ENCODE peak calls at places on chromosomes 3 and 15, in six cellular contexts. J is left ventricle myocardium inferior, X is bronchial epithelial cell, H is sigmoid colon, Z is stomach, R is uterus. E is an unnamed sample.

GRCh38 chr3:42421818-42422796 is 11.7 kb upstream of the LYZL4 start:
- DNase-seq in R (no peak), X (no peak), Z (peak), H (no peak), J (no peak), E (no peak)

GRCh38 chr15:66997212-66997611 is 68.2 kb upstream of the SMAD3 start:
- DNase-seq in J (no peak), H (no peak), Z (no peak), X (peak), R (no peak), E (no peak)

GRCh38 chr15:68819451-68820204 is 1.1 kb downstream of the ANP32A start:
- DNase-seq in R (peak), Z (peak), H (peak), J (peak), X (no peak), E (peak)

GRCh38 chr3:126365351-126366274 is 8.4 kb upstream of the KLF15 start:
- DNase-seq in R (no peak), Z (no peak), X (no peak), J (no peak), H (no peak), E (no peak)

GRCh38 chr3:23221136-23221535 is 18.0 kb downstream of the UBE2E2 start:
- DNase-seq in R (no peak), H (no peak), Z (no peak), J (no peak), X (no peak), E (no peak)

GRCh38 chr3:150308481-150308918 is 99.6 kb upstream of the TSC22D2 start:
- DNase-seq in X (no peak), R (no peak), J (no peak), Z (peak), H (no peak), E (no peak)

GRCh38 chr3:177382944-177383343 is 185.7 kb upstream of the TBL1XR1 start:
- DNase-seq in R (no peak), J (peak), H (no peak), Z (no peak), X (peak), E (no peak)

GRCh38 chr15:37764733-37765191 is 169.7 kb upstream of the TMCO5A start:
- DNase-seq in Z (peak), R (no peak), J (no peak), H (no peak), X (peak), E (peak)

GRCh38 chr3:72320911-72321385 is 527.3 kb downstream of the SHQ1 start:
- DNase-seq in H (no peak), Z (no peak), J (peak), X (no peak), R (no peak), E (peak)

GRCh38 chr3:179493260-179493659 is 42.0 kb upstream of the GNB4 start:
- DNase-seq in H (no peak), Z (no peak), X (no peak), J (no peak), R (no peak), E (no peak)

GRCh38 chr3:53730565-53730964 is 115.7 kb downstream of the CHDH start:
- DNase-seq in H (no peak), X (no peak), Z (no peak), J (peak), R (peak), E (peak)

GRCh38 chr3:12400795-12401194 is 83.5 kb upstream of the TSEN2 start:
- DNase-seq in J (no peak), Z (no peak), X (peak), R (no peak), H (no peak), E (no peak)

GRCh38 chr3:45333549-45333948 is 54.8 kb upstream of the LARS2 start:
- DNase-seq in R (no peak), J (no peak), H (no peak), X (peak), Z (no peak), E (no peak)

GRCh38 chr3:114597012-114597411 is 303.2 kb downstream of the TIGIT start:
- DNase-seq in J (no peak), X (no peak), Z (no peak), R (no peak), H (no peak), E (no peak)
- TF ChIP-seq CTCF in J (peak), X (no peak), Z (no peak), R (no peak), H (no peak), E (no peak)

GRCh38 chr3:38646630-38647029 is 2.9 kb downstream of the SCN5A start:
- DNase-seq in X (peak), H (peak), R (no peak), J (no peak), Z (no peak), E (no peak)
- TF ChIP-seq CTCF in X (peak), H (no peak), R (no peak), J (no peak), Z (no peak), E (no peak)

GRCh38 chr3:47002490-47003410 is 23.3 kb downstream of the NBEAL2 start:
- DNase-seq in Z (no peak), X (no peak), J (no peak), R (peak), H (peak), E (no peak)

GRCh38 chr3:47000922-47001730 is 21.7 kb downstream of the NBEAL2 start:
- DNase-seq in R (no peak), J (no peak), Z (no peak), X (no peak), H (no peak), E (no peak)

GRCh38 chr3:47003461-47004368 is 24.2 kb downstream of the NBEAL2 start:
- DNase-seq in H (peak), X (no peak), Z (no peak), J (peak), R (peak), E (no peak)

GRCh38 chr3:47000198-47000815 is 20.8 kb downstream of the NBEAL2 start:
- DNase-seq in Z (no peak), X (peak), H (no peak), R (no peak), J (no peak), E (no peak)

GRCh38 chr3:47001731-47002489 is 22.4 kb downstream of the NBEAL2 start:
- DNase-seq in X (no peak), J (no peak), R (no peak), H (peak), Z (no peak), E (no peak)
- TF ChIP-seq CTCF in X (no peak), J (no peak), R (no peak), H (no peak), Z (no peak), E (no peak)

DNA sequence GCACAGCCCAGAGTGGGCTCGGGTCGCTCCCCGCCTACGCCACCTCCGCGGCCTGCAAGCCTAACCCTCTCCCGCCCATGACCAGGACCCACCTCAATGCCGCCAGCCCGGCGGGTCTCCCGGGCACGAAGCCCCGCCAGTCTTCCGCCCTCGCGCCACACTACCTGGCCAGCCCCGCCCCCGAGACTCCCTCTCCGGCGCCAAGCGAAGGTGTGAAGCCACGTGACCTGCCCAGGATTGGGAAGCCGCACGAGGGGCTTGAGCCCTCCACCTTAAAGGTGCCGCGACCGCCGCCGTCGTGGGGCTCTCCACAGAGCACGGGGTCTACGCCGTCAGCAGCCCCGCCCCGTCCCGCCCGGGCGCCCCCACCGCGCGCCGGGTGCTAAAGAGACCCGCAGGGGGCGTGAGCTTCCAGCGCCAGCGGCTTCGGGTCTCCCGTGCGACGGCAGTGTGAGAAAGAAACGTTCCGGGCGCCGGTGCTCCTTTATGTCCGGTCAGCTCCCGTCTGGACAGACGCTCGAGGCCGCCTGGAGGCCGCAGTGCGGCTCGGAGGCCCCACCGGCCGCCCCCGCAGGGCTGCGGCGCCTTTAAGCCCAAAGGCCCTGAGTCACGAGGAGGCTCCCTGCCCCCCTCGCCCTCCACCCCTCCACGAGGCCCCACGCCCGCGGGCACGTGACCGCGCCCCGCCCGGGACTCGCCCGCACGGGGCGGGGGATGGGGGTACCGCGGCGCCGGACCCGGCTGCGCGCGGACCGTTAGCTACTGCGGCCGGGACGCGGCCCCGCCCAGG is at the start of gene CPEB1:
- DNase-seq in J (peak), R (peak), Z (no peak), X (no peak), H (peak), E (peak)
- TF ChIP-seq CTCF in J (peak), R (peak), Z (no peak), X (peak), H (no peak), E (no peak)

GRCh38 chr3:20154078-20154477 is 31.9 kb downstream of the SGO1 start:
- DNase-seq in R (no peak), Z (no peak), X (no peak), J (no peak), H (no peak), E (no peak)

GRCh38 chr3:20145874-20146273 is 40.1 kb downstream of the SGO1 start:
- DNase-seq in R (no peak), H (no peak), X (no peak), Z (no peak), J (no peak), E (no peak)

GRCh38 chr3:20147374-20147773 is 38.6 kb downstream of the SGO1 start:
- DNase-seq in X (no peak), R (no peak), H (no peak), Z (no peak), J (no peak), E (no peak)

GRCh38 chr3:20143519-20143918 is 42.5 kb downstream of the SGO1 start:
- DNase-seq in Z (no peak), J (no peak), R (no peak), H (no peak), X (no peak), E (no peak)

DNA sequence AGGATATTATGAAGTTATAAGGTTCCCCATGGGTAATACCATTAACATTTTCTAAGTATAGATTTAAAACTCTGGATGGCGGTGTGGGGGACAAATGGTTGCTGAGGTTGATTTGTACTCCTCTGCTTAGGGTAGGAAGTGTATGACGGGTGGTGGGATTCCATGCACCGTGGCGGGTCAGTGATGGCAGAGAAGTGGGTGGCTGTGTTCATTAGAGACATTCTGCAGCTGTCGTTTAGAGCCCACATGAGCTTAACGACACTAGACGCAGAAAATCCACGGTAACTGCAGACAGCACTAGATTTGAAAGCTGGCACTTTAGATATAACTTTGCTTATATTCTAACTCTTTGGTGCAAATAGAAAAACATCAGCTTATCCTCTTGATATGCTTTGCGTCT is 37.5 kb downstream of the SGO1 start:
- DNase-seq in J (no peak), X (no peak), Z (no peak), R (no peak), H (no peak), E (no peak)
- TF ChIP-seq CTCF in J (no peak), X (no peak), Z (no peak), R (no peak), H (no peak), E (no peak)

DNA sequence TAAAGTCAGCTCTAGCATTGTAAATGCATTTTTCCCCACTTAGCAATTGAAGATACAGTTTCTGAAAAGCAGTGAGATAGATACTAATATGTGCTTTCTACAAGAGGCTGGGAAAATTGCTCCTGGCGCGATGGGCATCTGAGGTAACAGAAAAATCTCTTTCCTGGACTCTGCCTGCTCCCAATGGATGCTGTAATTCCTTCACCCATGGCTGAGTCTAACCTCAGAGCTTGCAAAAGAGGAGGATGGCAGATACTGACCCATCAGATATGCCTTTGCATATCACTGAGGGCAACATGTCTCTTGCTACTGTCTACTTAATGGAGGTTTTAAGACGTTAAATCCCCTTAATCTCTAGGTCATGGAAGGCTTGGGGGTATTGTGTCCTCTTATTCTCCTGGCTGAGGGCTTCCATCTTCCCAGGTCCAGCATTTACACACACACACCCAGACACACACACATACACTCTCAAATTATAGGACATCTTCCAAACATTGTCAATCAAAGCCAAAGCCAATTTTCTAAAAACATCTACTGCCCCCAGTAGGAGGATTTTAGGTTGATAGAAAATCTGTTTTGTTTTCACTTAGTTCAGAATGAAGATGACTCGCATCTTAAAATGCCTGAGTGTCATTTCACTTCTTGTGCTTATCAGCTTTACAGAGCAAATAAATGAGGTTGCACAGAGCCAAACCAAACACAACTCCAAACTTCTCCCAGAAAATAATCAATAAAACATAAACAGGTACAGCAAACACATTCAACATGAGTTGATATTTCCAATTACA is 2.4 kb downstream of the TRPM1 start:
- DNase-seq in Z (no peak), H (no peak), J (no peak), X (no peak), R (no peak), E (no peak)
- TF ChIP-seq CTCF in Z (no peak), H (no peak), J (peak), X (no peak), R (no peak), E (no peak)

GRCh38 chr15:43509923-43510229 is 7.5 kb upstream of the MAP1A start:
- DNase-seq in X (no peak), Z (no peak), R (no peak), H (no peak), J (no peak), E (no peak)

GRCh38 chr15:43513550-43513949 is 3.9 kb upstream of the MAP1A start:
- DNase-seq in R (no peak), H (no peak), Z (no peak), X (no peak), J (no peak), E (no peak)

GRCh38 chr15:43510230-43511011 is 7.0 kb upstream of the MAP1A start:
- DNase-seq in H (peak), J (peak), Z (peak), R (peak), X (peak), E (peak)

GRCh38 chr15:43509002-43509922 is 8.1 kb upstream of the MAP1A start:
- DNase-seq in Z (no peak), X (no peak), H (peak), J (no peak), R (peak), E (peak)

GRCh38 chr15:43511012-43511885 is 6.2 kb upstream of the MAP1A start:
- DNase-seq in Z (no peak), H (no peak), R (no peak), X (no peak), J (no peak), E (peak)
- TF ChIP-seq CTCF in Z (no peak), H (peak), R (no peak), X (no peak), J (peak), E (no peak)

GRCh38 chr15:87477056-87477455 is 779.5 kb downstream of the NTRK3 start:
- DNase-seq in J (no peak), R (no peak), X (no peak), H (no peak), Z (no peak), E (no peak)

GRCh38 chr15:87478688-87479072 is 777.9 kb downstream of the NTRK3 start:
- DNase-seq in X (no peak), Z (no peak), R (no peak), H (no peak), J (no peak), E (no peak)

GRCh38 chr15:87483468-87483867 is 773.1 kb downstream of the NTRK3 start:
- DNase-seq in X (no peak), Z (no peak), H (no peak), R (no peak), J (no peak), E (no peak)

GRCh38 chr15:87477759-87478687 is 778.5 kb downstream of the NTRK3 start:
- DNase-seq in H (peak), X (peak), J (no peak), R (peak), Z (no peak), E (peak)
- TF ChIP-seq CTCF in H (no peak), X (no peak), J (no peak), R (no peak), Z (no peak), E (no peak)

GRCh38 chr3:78221300-78221699 is 1181.4 kb downstream of the ROBO2 start:
- DNase-seq in J (no peak), Z (no peak), X (no peak), H (no peak), R (no peak), E (no peak)
- TF ChIP-seq CTCF in J (no peak), Z (no peak), X (peak), H (no peak), R (no peak), E (no peak)

GRCh38 chr3:142363936-142364467 is 83.8 kb downstream of the XRN1 start:
- DNase-seq in H (no peak), R (no peak), X (no peak), J (no peak), Z (no peak), E (no peak)

GRCh38 chr3:142366434-142366833 is 81.4 kb downstream of the XRN1 start:
- DNase-seq in H (no peak), R (no peak), Z (no peak), J (no peak), X (no peak), E (no peak)
- TF ChIP-seq CTCF in H (no peak), R (no peak), Z (no peak), J (no peak), X (peak), E (no peak)

E was measured in testis.